ENCODE peak calls at places on chromosomes 13 and 19, in seven cellular contexts. One of them, this sample, is unnamed.

GRCh38 chr13:109836629-109837607 is 50.5 kb upstream of the IRS2 start:
- DNase-seq in CD8-positive, alpha-beta T cell: no peak
- DNase-seq in WERI-Rb-1: no peak
- DNase-seq in breast epithelium: no peak
- DNase-seq in IMR-90: no peak
- DNase-seq in prostate gland: no peak
- DNase-seq in neural crest cell: no peak
- DNase-seq in this sample: no peak

GRCh38 chr19:12749938-12750521 is 1.6 kb upstream of the BEST2 start:
- DNase-seq in CD8-positive, alpha-beta T cell: no peak
- DNase-seq in WERI-Rb-1: no peak
- DNase-seq in breast epithelium: no peak
- DNase-seq in IMR-90: peak
- DNase-seq in prostate gland: no peak
- DNase-seq in neural crest cell: no peak
- DNase-seq in this sample: no peak

GRCh38 chr13:25930655-25931054 is 121.2 kb downstream of the SHISA2 start:
- DNase-seq in CD8-positive, alpha-beta T cell: no peak
- DNase-seq in WERI-Rb-1: no peak
- DNase-seq in breast epithelium: no peak
- DNase-seq in IMR-90: no peak
- DNase-seq in prostate gland: no peak
- DNase-seq in neural crest cell: no peak
- DNase-seq in this sample: no peak

GRCh38 chr19:41886761-41887710 is 4.1 kb downstream of the ARHGEF1 start:
- DNase-seq in CD8-positive, alpha-beta T cell: peak
- DNase-seq in WERI-Rb-1: no peak
- DNase-seq in breast epithelium: no peak
- DNase-seq in IMR-90: no peak
- DNase-seq in prostate gland: no peak
- DNase-seq in neural crest cell: no peak
- DNase-seq in this sample: peak

GRCh38 chr19:5048727-5049553 is 80.0 kb downstream of the KDM4B start:
- DNase-seq in CD8-positive, alpha-beta T cell: no peak
- DNase-seq in WERI-Rb-1: no peak
- DNase-seq in breast epithelium: no peak
- DNase-seq in IMR-90: peak
- DNase-seq in prostate gland: no peak
- DNase-seq in neural crest cell: no peak
- DNase-seq in this sample: no peak

GRCh38 chr13:85503797-85504196 is 295.4 kb downstream of the SLITRK6 start:
- DNase-seq in CD8-positive, alpha-beta T cell: no peak
- DNase-seq in WERI-Rb-1: no peak
- DNase-seq in breast epithelium: no peak
- DNase-seq in IMR-90: peak
- DNase-seq in prostate gland: peak
- DNase-seq in neural crest cell: no peak
- DNase-seq in this sample: no peak

GRCh38 chr13:80979035-80979641 is 638.2 kb upstream of the SPRY2 start:
- DNase-seq in CD8-positive, alpha-beta T cell: peak
- DNase-seq in WERI-Rb-1: peak
- DNase-seq in breast epithelium: no peak
- DNase-seq in IMR-90: peak
- DNase-seq in prostate gland: no peak
- DNase-seq in neural crest cell: peak
- DNase-seq in this sample: peak

GRCh38 chr19:7874080-7874856 is at the start of gene PRR36:
- DNase-seq in CD8-positive, alpha-beta T cell: no peak
- DNase-seq in WERI-Rb-1: peak
- DNase-seq in breast epithelium: peak
- DNase-seq in IMR-90: no peak
- DNase-seq in prostate gland: peak
- DNase-seq in neural crest cell: peak
- DNase-seq in this sample: no peak

GRCh38 chr13:44698076-44698475 is 121.9 kb upstream of the TSC22D1 start:
- DNase-seq in CD8-positive, alpha-beta T cell: no peak
- DNase-seq in WERI-Rb-1: no peak
- DNase-seq in breast epithelium: no peak
- DNase-seq in IMR-90: no peak
- DNase-seq in prostate gland: no peak
- DNase-seq in neural crest cell: no peak
- DNase-seq in this sample: no peak

GRCh38 chr19:51882518-51882917 is 5.2 kb downstream of the ZNF577 start:
- DNase-seq in CD8-positive, alpha-beta T cell: no peak
- DNase-seq in WERI-Rb-1: no peak
- DNase-seq in breast epithelium: no peak
- DNase-seq in IMR-90: no peak
- DNase-seq in prostate gland: no peak
- DNase-seq in neural crest cell: no peak
- DNase-seq in this sample: no peak

GRCh38 chr19:48367855-48368254 is 3.7 kb downstream of the SYNGR4 start:
- DNase-seq in CD8-positive, alpha-beta T cell: no peak
- DNase-seq in WERI-Rb-1: peak
- DNase-seq in breast epithelium: no peak
- DNase-seq in IMR-90: no peak
- DNase-seq in prostate gland: peak
- DNase-seq in neural crest cell: no peak
- DNase-seq in this sample: no peak

GRCh38 chr19:31838163-31838798 is 489.0 kb upstream of the TSHZ3 start:
- DNase-seq in CD8-positive, alpha-beta T cell: no peak
- DNase-seq in WERI-Rb-1: no peak
- DNase-seq in breast epithelium: no peak
- DNase-seq in IMR-90: no peak
- DNase-seq in prostate gland: peak
- DNase-seq in neural crest cell: no peak
- DNase-seq in this sample: no peak

GRCh38 chr19:33638167-33639033 is 16.6 kb downstream of the CHST8 start:
- DNase-seq in CD8-positive, alpha-beta T cell: no peak
- DNase-seq in WERI-Rb-1: no peak
- DNase-seq in breast epithelium: no peak
- DNase-seq in IMR-90: no peak
- DNase-seq in prostate gland: no peak
- DNase-seq in neural crest cell: no peak
- DNase-seq in this sample: no peak

GRCh38 chr19:32070101-32070500 is 275.3 kb upstream of the ZNF507 start:
- DNase-seq in CD8-positive, alpha-beta T cell: no peak
- DNase-seq in WERI-Rb-1: no peak
- DNase-seq in breast epithelium: no peak
- DNase-seq in IMR-90: no peak
- DNase-seq in prostate gland: no peak
- DNase-seq in neural crest cell: no peak
- DNase-seq in this sample: no peak

GRCh38 chr13:38141792-38142191 is 207.9 kb upstream of the UFM1 start:
- DNase-seq in CD8-positive, alpha-beta T cell: no peak
- DNase-seq in WERI-Rb-1: no peak
- DNase-seq in breast epithelium: no peak
- DNase-seq in IMR-90: no peak
- DNase-seq in prostate gland: no peak
- DNase-seq in neural crest cell: no peak
- DNase-seq in this sample: no peak

GRCh38 chr19:48053856-48054255 is 10.0 kb upstream of the CABP5 start:
- DNase-seq in CD8-positive, alpha-beta T cell: no peak
- DNase-seq in WERI-Rb-1: no peak
- DNase-seq in breast epithelium: no peak
- DNase-seq in IMR-90: no peak
- DNase-seq in prostate gland: no peak
- DNase-seq in neural crest cell: no peak
- DNase-seq in this sample: no peak

GRCh38 chr13:24184265-24184841 is 23.8 kb downstream of the SPATA13 start:
- DNase-seq in CD8-positive, alpha-beta T cell: no peak
- DNase-seq in WERI-Rb-1: no peak
- DNase-seq in breast epithelium: no peak
- DNase-seq in IMR-90: no peak
- DNase-seq in prostate gland: no peak
- DNase-seq in neural crest cell: no peak
- DNase-seq in this sample: no peak

GRCh38 chr13:44574466-44574855 is 1.7 kb downstream of the TSC22D1 start:
- DNase-seq in CD8-positive, alpha-beta T cell: no peak
- DNase-seq in WERI-Rb-1: no peak
- DNase-seq in breast epithelium: no peak
- DNase-seq in IMR-90: peak
- DNase-seq in prostate gland: no peak
- DNase-seq in neural crest cell: no peak
- DNase-seq in this sample: no peak

GRCh38 chr13:64453831-64454230 is 2776.3 kb downstream of the PCDH9 start:
- DNase-seq in CD8-positive, alpha-beta T cell: no peak
- DNase-seq in WERI-Rb-1: no peak
- DNase-seq in breast epithelium: no peak
- DNase-seq in IMR-90: peak
- DNase-seq in prostate gland: no peak
- DNase-seq in neural crest cell: no peak
- DNase-seq in this sample: no peak

DNA sequence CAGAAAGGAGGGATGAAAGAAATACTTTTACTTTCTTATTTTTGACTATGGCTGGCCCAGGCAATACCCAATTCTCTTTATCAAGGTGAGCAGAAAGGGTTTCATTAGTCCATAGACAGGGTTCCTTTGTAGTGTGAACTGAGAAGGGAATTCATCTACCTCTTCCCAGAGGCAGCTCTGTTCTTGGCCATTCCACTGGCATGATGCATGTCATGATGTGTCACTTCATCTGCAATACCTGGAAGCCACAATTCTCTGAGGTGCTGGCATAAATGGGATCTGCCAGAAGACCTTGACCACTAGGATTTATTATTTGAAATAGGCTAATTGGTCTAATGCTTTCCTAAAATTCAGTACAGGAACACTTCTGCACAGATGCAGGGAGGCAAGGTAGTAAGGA is 542.8 kb downstream of the RFC3 start:
- DNase-seq in CD8-positive, alpha-beta T cell: no peak
- DNase-seq in WERI-Rb-1: no peak
- DNase-seq in breast epithelium: no peak
- DNase-seq in IMR-90: no peak
- DNase-seq in prostate gland: no peak
- DNase-seq in neural crest cell: no peak
- DNase-seq in this sample: no peak
- TF ChIP-seq CTCF in CD8-positive, alpha-beta T cell: no peak
- TF ChIP-seq CTCF in WERI-Rb-1: no peak
- TF ChIP-seq CTCF in breast epithelium: no peak
- TF ChIP-seq CTCF in IMR-90: no peak
- TF ChIP-seq CTCF in prostate gland: no peak
- TF ChIP-seq CTCF in neural crest cell: no peak
- TF ChIP-seq CTCF in this sample: no peak

DNA sequence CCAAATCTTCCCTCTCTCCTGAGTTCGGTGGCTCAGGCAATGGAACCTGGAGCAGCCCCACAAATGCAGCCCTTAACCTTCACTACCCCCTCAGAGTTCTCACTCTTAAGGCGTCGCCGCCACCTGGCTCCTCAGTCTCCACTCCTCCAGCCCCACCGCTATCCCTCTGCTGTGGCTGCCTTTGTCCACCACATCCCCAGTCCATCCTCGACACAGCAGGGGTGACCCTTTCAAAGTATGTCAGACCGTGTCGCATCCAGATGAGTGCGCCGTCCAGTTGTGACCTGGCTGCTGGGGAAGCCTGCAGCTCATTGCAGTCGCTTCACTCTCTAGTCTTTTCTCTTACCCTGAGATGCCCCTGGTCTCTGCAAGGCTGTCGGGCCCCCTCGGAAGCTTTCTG is 1.0 kb downstream of the SPPL2B start:
- DNase-seq in CD8-positive, alpha-beta T cell: no peak
- DNase-seq in WERI-Rb-1: no peak
- DNase-seq in breast epithelium: no peak
- DNase-seq in IMR-90: no peak
- DNase-seq in prostate gland: no peak
- DNase-seq in neural crest cell: no peak
- DNase-seq in this sample: no peak
- TF ChIP-seq CTCF in CD8-positive, alpha-beta T cell: no peak
- TF ChIP-seq CTCF in WERI-Rb-1: no peak
- TF ChIP-seq CTCF in breast epithelium: no peak
- TF ChIP-seq CTCF in IMR-90: no peak
- TF ChIP-seq CTCF in prostate gland: no peak
- TF ChIP-seq CTCF in neural crest cell: no peak
- TF ChIP-seq CTCF in this sample: no peak

DNA sequence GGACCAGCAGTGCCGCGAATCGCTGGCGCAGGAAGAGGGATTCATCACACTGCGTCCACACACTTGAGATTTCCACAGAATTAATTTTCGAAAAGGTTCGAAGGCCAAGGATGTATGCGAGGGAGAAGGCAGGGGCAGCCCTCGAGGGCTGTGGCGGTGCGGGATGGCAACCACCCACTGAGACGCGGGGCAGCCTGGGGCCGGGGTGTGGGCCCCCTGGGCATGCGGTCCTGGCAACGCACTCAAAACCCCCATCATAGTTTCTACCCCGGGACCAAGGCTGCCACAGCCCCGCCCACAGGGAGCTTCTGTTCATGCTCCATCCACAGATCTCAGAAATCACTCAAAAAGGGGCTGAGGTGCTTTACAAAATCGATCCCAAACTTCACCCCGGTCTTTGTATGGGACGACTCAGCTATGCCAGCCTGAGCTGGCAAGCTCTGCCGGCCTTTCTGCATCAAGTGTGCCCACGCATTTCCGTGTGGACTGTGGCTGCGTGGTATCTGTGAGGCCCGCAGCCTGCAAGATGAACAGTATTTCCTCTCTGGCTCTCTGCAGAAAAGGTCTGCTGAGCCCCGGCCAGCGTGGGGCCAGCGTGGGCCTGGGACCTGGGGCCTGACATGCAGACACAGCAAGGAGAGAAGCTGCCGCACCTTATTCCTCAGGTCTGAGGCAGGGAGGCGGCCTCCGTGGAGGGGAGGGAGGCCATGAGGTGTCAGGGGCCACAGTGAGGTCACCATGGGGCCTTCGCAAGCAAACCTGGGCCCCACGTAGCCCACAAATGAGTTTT is 19.2 kb downstream of the ZNF787 start:
- DNase-seq in CD8-positive, alpha-beta T cell: no peak
- DNase-seq in WERI-Rb-1: no peak
- DNase-seq in breast epithelium: no peak
- DNase-seq in IMR-90: no peak
- DNase-seq in prostate gland: no peak
- DNase-seq in neural crest cell: no peak
- DNase-seq in this sample: no peak
- TF ChIP-seq CTCF in CD8-positive, alpha-beta T cell: no peak
- TF ChIP-seq CTCF in WERI-Rb-1: no peak
- TF ChIP-seq CTCF in breast epithelium: no peak
- TF ChIP-seq CTCF in IMR-90: no peak
- TF ChIP-seq CTCF in prostate gland: no peak
- TF ChIP-seq CTCF in neural crest cell: no peak
- TF ChIP-seq CTCF in this sample: no peak

GRCh38 chr19:11225172-11225571 is 14.2 kb upstream of the ANGPTL8 start:
- DNase-seq in CD8-positive, alpha-beta T cell: no peak
- DNase-seq in WERI-Rb-1: no peak
- DNase-seq in breast epithelium: no peak
- DNase-seq in IMR-90: no peak
- DNase-seq in prostate gland: no peak
- DNase-seq in neural crest cell: no peak
- DNase-seq in this sample: no peak

GRCh38 chr19:11224429-11224828 is 15.0 kb upstream of the ANGPTL8 start:
- DNase-seq in CD8-positive, alpha-beta T cell: no peak
- DNase-seq in WERI-Rb-1: no peak
- DNase-seq in breast epithelium: no peak
- DNase-seq in IMR-90: no peak
- DNase-seq in prostate gland: no peak
- DNase-seq in neural crest cell: no peak
- DNase-seq in this sample: no peak

GRCh38 chr19:11226716-11227166 is 12.7 kb upstream of the ANGPTL8 start:
- DNase-seq in CD8-positive, alpha-beta T cell: no peak
- DNase-seq in WERI-Rb-1: no peak
- DNase-seq in breast epithelium: no peak
- DNase-seq in IMR-90: no peak
- DNase-seq in prostate gland: no peak
- DNase-seq in neural crest cell: no peak
- DNase-seq in this sample: no peak

GRCh38 chr19:11225815-11226214 is 13.6 kb upstream of the ANGPTL8 start:
- DNase-seq in CD8-positive, alpha-beta T cell: no peak
- DNase-seq in WERI-Rb-1: no peak
- DNase-seq in breast epithelium: no peak
- DNase-seq in IMR-90: no peak
- DNase-seq in prostate gland: no peak
- DNase-seq in neural crest cell: no peak
- DNase-seq in this sample: no peak

GRCh38 chr19:11227201-11227886 is 12.1 kb upstream of the ANGPTL8 start:
- DNase-seq in CD8-positive, alpha-beta T cell: no peak
- DNase-seq in WERI-Rb-1: peak
- DNase-seq in breast epithelium: no peak
- DNase-seq in IMR-90: no peak
- DNase-seq in prostate gland: no peak
- DNase-seq in neural crest cell: no peak
- DNase-seq in this sample: no peak
- TF ChIP-seq CTCF in CD8-positive, alpha-beta T cell: no peak
- TF ChIP-seq CTCF in WERI-Rb-1: peak
- TF ChIP-seq CTCF in breast epithelium: no peak
- TF ChIP-seq CTCF in IMR-90: no peak
- TF ChIP-seq CTCF in prostate gland: no peak
- TF ChIP-seq CTCF in neural crest cell: no peak
- TF ChIP-seq CTCF in this sample: no peak